ENCODE peak calls at places on chromosomes 7 and 10, in four cellular contexts. Y is endothelial cell of umbilical vein, T is A549, O is IMR-90. D is an unnamed sample.

GRCh38 chr10:119542357-119542989 is at the start of gene RGS10:
- DNase-seq in Y (peak; percentile 35), T (peak; percentile 45), O (peak; percentile 72), D (peak; percentile 79)

GRCh38 chr7:63925626-63926460 is 72.8 kb upstream of the ZNF722 start:
- DNase-seq in Y (no peak), T (no peak), O (no peak), D (peak; percentile 98)

GRCh38 chr7:38656976-38657375 is 25.8 kb upstream of the AMPH start:
- DNase-seq in Y (peak; percentile 16), T (no peak), O (no peak), D (no peak)

GRCh38 chr10:60123668-60124067 is 217.3 kb upstream of the CCDC6 start:
- DNase-seq in Y (no peak), T (no peak), O (peak; percentile 2), D (no peak)

GRCh38 chr10:110460111-110460809 is 37.4 kb upstream of the DUSP5 start:
- DNase-seq in Y (peak; percentile 55), T (no peak), O (peak; percentile 34), D (no peak)

GRCh38 chr10:61923210-61924024 is 21.9 kb downstream of the ARID5B start:
- DNase-seq in Y (no peak), T (no peak), O (peak; percentile 94), D (no peak)

GRCh38 chr10:93995598-93996271 is 2.0 kb downstream of the PLCE1 start:
- DNase-seq in Y (no peak), T (no peak), O (peak; percentile 68), D (no peak)

GRCh38 chr10:88042162-88043100 is 179.0 kb downstream of the PTEN start:
- DNase-seq in Y (no peak), T (no peak), O (peak; percentile 78), D (peak; percentile 41)

GRCh38 chr7:73948287-73948686 is 79.7 kb upstream of the ELN start:
- DNase-seq in Y (no peak), T (no peak), O (no peak), D (no peak)

GRCh38 chr7:1285556-1286301 is 53.1 kb downstream of the UNCX start:
- DNase-seq in Y (no peak), T (no peak), O (no peak), D (no peak)

GRCh38 chr10:79053081-79053434 is 15.7 kb upstream of the ZMIZ1 start:
- DNase-seq in Y (no peak), T (no peak), O (no peak), D (no peak)

GRCh38 chr10:99535764-99536399 is 3.1 kb downstream of the NKX2-3 start:
- DNase-seq in Y (no peak), T (no peak), O (no peak), D (no peak)

GRCh38 chr7:57204411-57204811 is 72.2 kb upstream of the ZNF479 start:
- DNase-seq in Y (no peak), T (no peak), O (no peak), D (no peak)

GRCh38 chr7:19560111-19560883 is 148.5 kb downstream of the POLR1F start:
- DNase-seq in Y (no peak), T (no peak), O (no peak), D (no peak)

GRCh38 chr7:44838751-44839150 is 9.1 kb downstream of the H2AZ2 start:
- DNase-seq in Y (no peak), T (no peak), O (no peak), D (no peak)

GRCh38 chr7:90461216-90461615 is 8.2 kb upstream of the PTTG1IP2 start:
- DNase-seq in Y (no peak), T (no peak), O (peak; percentile 18), D (no peak)

GRCh38 chr10:8628351-8628750 is 573.9 kb downstream of the GATA3 start:
- DNase-seq in Y (no peak), T (peak; percentile 8), O (no peak), D (no peak)

GRCh38 chr7:11835260-11835659 is 3.3 kb upstream of the THSD7A start:
- DNase-seq in Y (peak; percentile 31), T (no peak), O (peak; percentile 1), D (no peak)

GRCh38 chr10:75422913-75423312 is 8.5 kb upstream of the LRMDA start:
- DNase-seq in Y (no peak), T (no peak), O (no peak), D (no peak)

GRCh38 chr7:44144426-44144967 is 3.4 kb upstream of the MYL7 start:
- DNase-seq in Y (no peak), T (no peak), O (no peak), D (no peak)

GRCh38 chr7:42233939-42234338 is 3.1 kb downstream of the GLI3 start:
- DNase-seq in Y (no peak), T (no peak), O (peak; percentile 68), D (no peak)

GRCh38 chr7:42234736-42235135 is 2.3 kb downstream of the GLI3 start:
- DNase-seq in Y (no peak), T (no peak), O (no peak), D (no peak)

GRCh38 chr7:42237162-42237821 is at the start of gene GLI3:
- DNase-seq in Y (peak; percentile 90), T (peak; percentile 60), O (peak; percentile 93), D (peak; percentile 83)

GRCh38 chr7:42236266-42237161 is 495 bp downstream of the GLI3 start:
- DNase-seq in Y (peak; percentile 66), T (peak; percentile 18), O (peak; percentile 72), D (peak; percentile 66)

DNA sequence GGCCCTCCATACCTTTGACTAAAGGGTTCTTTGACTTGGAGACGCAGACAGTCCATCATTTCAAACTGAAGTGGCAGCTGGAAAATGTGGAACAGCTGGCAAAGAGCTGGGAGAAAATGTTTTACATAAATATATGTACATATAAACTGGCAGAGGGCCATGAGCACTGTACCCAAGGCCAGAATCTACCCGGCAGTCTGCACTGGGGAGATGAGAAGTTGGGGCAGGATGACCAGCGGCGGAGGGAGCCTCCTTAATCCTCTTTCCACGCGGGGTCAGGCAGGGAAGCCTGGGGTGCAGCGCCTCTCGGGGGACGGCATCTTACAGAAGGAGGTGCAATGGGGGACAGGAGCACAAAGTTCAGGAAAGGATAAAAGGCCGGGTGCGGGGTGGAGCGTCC is 1.3 kb downstream of the GLI3 start:
- DNase-seq in Y (no peak), T (no peak), O (no peak), D (no peak)
- TF ChIP-seq POLR2A in Y (no peak), T (no peak), O (no peak), D (no peak)

DNA sequence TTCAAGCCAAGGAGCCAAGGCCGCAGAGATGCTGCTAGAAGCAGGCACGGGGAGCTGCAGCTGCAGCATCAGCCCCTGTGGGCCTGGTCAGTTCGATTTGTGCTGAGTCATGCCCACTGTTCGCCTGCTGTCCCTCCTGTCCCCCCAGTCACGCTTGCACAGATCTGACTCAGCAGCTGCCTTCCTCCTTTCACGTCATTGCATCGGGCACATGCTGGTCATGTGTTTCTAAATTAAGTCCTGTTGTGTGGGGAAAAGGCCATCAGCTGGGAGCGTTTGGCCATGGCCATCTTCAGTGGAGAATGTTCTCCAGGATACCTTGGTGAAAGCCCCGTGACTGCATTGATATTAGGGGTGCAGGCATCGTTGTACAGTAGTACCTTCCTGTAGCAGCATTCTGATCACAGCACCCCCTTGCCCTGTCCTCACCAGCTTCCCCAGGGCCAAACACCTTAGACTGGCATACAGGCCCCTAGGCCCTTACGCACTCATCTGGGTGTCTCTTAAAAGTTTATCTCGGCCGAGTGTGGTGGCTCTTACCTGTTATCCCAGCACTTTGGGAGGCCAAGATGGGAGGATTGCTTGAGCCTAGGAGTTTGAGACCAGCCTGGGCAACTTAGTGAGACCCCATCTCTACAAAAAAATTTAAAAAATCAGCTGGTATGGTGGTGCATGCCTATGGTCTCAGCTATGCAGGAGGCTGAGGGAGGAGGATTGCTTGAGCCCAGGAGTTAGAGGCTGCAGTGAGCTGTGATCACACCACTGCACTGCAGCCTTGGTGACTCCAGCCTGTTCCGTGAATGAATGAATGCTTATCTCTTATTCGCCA is 23.2 kb downstream of the POR start:
- DNase-seq in Y (peak; percentile 33), T (peak; percentile 66), O (peak; percentile 96), D (peak; percentile 73)
- TF ChIP-seq POLR2A in Y (no peak), T (no peak), O (no peak), D (no peak)

GRCh38 chr7:27155816-27156507 is 513 bp downstream of the HOXA7 start:
- DNase-seq in Y (peak; percentile 79), T (no peak), O (no peak), D (peak; percentile 20)

GRCh38 chr7:27154901-27155815 is 1.3 kb downstream of the HOXA7 start:
- DNase-seq in Y (peak; percentile 72), T (no peak), O (no peak), D (peak; percentile 10)

GRCh38 chr7:27157717-27158431 is 1.4 kb upstream of the HOXA7 start:
- DNase-seq in Y (no peak), T (no peak), O (no peak), D (no peak)

GRCh38 chr7:27156901-27157716 is 634 bp upstream of the HOXA7 start:
- DNase-seq in Y (peak; percentile 72), T (no peak), O (no peak), D (peak; percentile 16)

DNA sequence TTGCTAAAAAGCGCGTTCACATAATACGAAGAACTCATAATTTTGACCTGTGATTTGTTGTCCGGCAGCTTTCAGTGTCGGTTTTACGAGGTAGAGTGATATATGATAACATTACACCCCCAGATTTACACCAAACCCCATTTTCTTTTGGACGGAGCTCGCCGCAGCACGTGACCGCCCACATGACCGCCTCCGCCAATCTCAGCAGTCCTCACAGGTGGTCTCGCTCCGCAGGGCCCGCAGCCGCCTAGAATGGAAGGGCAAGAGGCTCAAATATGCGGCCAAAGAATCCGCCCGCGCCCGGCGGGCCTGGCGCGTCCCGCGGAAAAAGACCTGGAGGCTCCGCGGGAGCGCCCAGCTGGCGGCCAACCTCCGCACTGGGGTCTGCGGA is at the start of gene HOXA7:
- DNase-seq in Y (peak; percentile 88), T (peak; percentile 73), O (peak; percentile 63), D (peak; percentile 46)
- TF ChIP-seq POLR2A in Y (peak; percentile 13), T (no peak), O (no peak), D (no peak)

GRCh38 chr10:6102128-6102527 is 13.3 kb downstream of the RBM17 start:
- DNase-seq in Y (no peak), T (no peak), O (no peak), D (no peak)

GRCh38 chr10:6098156-6098555 is 9.3 kb downstream of the RBM17 start:
- DNase-seq in Y (no peak), T (no peak), O (no peak), D (no peak)

GRCh38 chr10:6101181-6101580 is 12.3 kb downstream of the RBM17 start:
- DNase-seq in Y (no peak), T (no peak), O (no peak), D (no peak)

GRCh38 chr10:6103591-6103990 is 14.8 kb downstream of the RBM17 start:
- DNase-seq in Y (peak; percentile 60), T (no peak), O (no peak), D (no peak)

GRCh38 chr10:6100370-6100769 is 11.5 kb downstream of the RBM17 start:
- DNase-seq in Y (no peak), T (no peak), O (no peak), D (no peak)
- TF ChIP-seq POLR2A in Y (no peak), T (no peak), O (no peak), D (no peak)

GRCh38 chr10:71213127-71213616 is 802 bp downstream of the UNC5B start:
- DNase-seq in Y (peak; percentile 56), T (no peak), O (peak; percentile 84), D (peak; percentile 70)
- TF ChIP-seq POLR2A in Y (no peak), T (no peak), O (no peak), D (no peak)

D was measured in testis.